ENCODE peak calls at places on chromosomes 3 and 15, in five cellular contexts. One of them, this sample, is unnamed.

GRCh38 chr3:106126836-106127235 is 258.0 kb upstream of the CBLB start:
- DNase-seq in activated T-cell treated with anti-CD3 and anti-CD28 coated beads for 24 hours: no peak
- DNase-seq in AG09319: no peak
- DNase-seq in CD8-positive, alpha-beta memory T cell: no peak
- DNase-seq in naive thymus-derived CD4-positive, alpha-beta T cell: no peak
- DNase-seq in this sample: no peak

GRCh38 chr3:34056181-34056910 is 257.9 kb downstream of the PDCD6IP start:
- DNase-seq in activated T-cell treated with anti-CD3 and anti-CD28 coated beads for 24 hours: no peak
- DNase-seq in AG09319: no peak
- DNase-seq in CD8-positive, alpha-beta memory T cell: no peak
- DNase-seq in naive thymus-derived CD4-positive, alpha-beta T cell: no peak
- DNase-seq in this sample: no peak

GRCh38 chr3:100682854-100683760 is 26.2 kb upstream of the TFG start:
- DNase-seq in activated T-cell treated with anti-CD3 and anti-CD28 coated beads for 24 hours: no peak
- DNase-seq in AG09319: no peak
- DNase-seq in CD8-positive, alpha-beta memory T cell: no peak
- DNase-seq in naive thymus-derived CD4-positive, alpha-beta T cell: no peak
- DNase-seq in this sample: no peak

GRCh38 chr15:39828374-39828931 is 45.8 kb upstream of the FSIP1 start:
- DNase-seq in activated T-cell treated with anti-CD3 and anti-CD28 coated beads for 24 hours: no peak
- DNase-seq in AG09319: no peak
- DNase-seq in CD8-positive, alpha-beta memory T cell: no peak
- DNase-seq in naive thymus-derived CD4-positive, alpha-beta T cell: no peak
- DNase-seq in this sample: no peak

GRCh38 chr15:92693922-92694331 is 38.4 kb upstream of the FAM174B start:
- DNase-seq in activated T-cell treated with anti-CD3 and anti-CD28 coated beads for 24 hours: no peak
- DNase-seq in AG09319: no peak
- DNase-seq in CD8-positive, alpha-beta memory T cell: no peak
- DNase-seq in naive thymus-derived CD4-positive, alpha-beta T cell: no peak
- DNase-seq in this sample: no peak

GRCh38 chr3:32082727-32083126 is 23.7 kb upstream of the GPD1L start:
- DNase-seq in activated T-cell treated with anti-CD3 and anti-CD28 coated beads for 24 hours: no peak
- DNase-seq in AG09319: no peak
- DNase-seq in CD8-positive, alpha-beta memory T cell: no peak
- DNase-seq in naive thymus-derived CD4-positive, alpha-beta T cell: no peak
- DNase-seq in this sample: no peak

GRCh38 chr3:71771884-71772283 is 13.1 kb downstream of the PROK2 start:
- DNase-seq in activated T-cell treated with anti-CD3 and anti-CD28 coated beads for 24 hours: no peak
- DNase-seq in AG09319: no peak
- DNase-seq in CD8-positive, alpha-beta memory T cell: no peak
- DNase-seq in naive thymus-derived CD4-positive, alpha-beta T cell: no peak
- DNase-seq in this sample: no peak

GRCh38 chr3:13712682-13713180 is 163.8 kb downstream of the FBLN2 start:
- DNase-seq in activated T-cell treated with anti-CD3 and anti-CD28 coated beads for 24 hours: no peak
- DNase-seq in AG09319: no peak
- DNase-seq in CD8-positive, alpha-beta memory T cell: no peak
- DNase-seq in naive thymus-derived CD4-positive, alpha-beta T cell: no peak
- DNase-seq in this sample: no peak

GRCh38 chr3:119318871-119319270 is 24.7 kb downstream of the ARHGAP31 start:
- DNase-seq in activated T-cell treated with anti-CD3 and anti-CD28 coated beads for 24 hours: no peak
- DNase-seq in AG09319: no peak
- DNase-seq in CD8-positive, alpha-beta memory T cell: no peak
- DNase-seq in naive thymus-derived CD4-positive, alpha-beta T cell: no peak
- DNase-seq in this sample: no peak